ENCODE peak calls at places on chromosome 11, in six cellular contexts. One of them, this sample, is unnamed.

GRCh38 chr11:64534391-64534801 is 56.6 kb upstream of the SLC22A12 start:
- DNase-seq in MCF 10A: no peak
- DNase-seq in heart right ventricle: no peak
- DNase-seq in HFFc6: no peak
- DNase-seq in fibroblast of mammary gland: no peak
- DNase-seq in dorsolateral prefrontal cortex: no peak
- DNase-seq in this sample: no peak

GRCh38 chr11:131694526-131695424 is 324.4 kb downstream of the NTM start:
- DNase-seq in MCF 10A: peak; percentile 5
- DNase-seq in heart right ventricle: peak; percentile 85
- DNase-seq in HFFc6: peak; percentile 57
- DNase-seq in fibroblast of mammary gland: peak; percentile 72
- DNase-seq in dorsolateral prefrontal cortex: peak; percentile 89
- DNase-seq in this sample: peak; percentile 76

GRCh38 chr11:9716275-9717039 is 52.6 kb downstream of the SWAP70 start:
- DNase-seq in MCF 10A: peak; percentile 63
- DNase-seq in heart right ventricle: no peak
- DNase-seq in HFFc6: peak; percentile 49
- DNase-seq in fibroblast of mammary gland: peak; percentile 89
- DNase-seq in dorsolateral prefrontal cortex: no peak
- DNase-seq in this sample: no peak

GRCh38 chr11:132245558-132246385 is 875.4 kb downstream of the NTM start:
- DNase-seq in MCF 10A: no peak
- DNase-seq in heart right ventricle: no peak
- DNase-seq in HFFc6: no peak
- DNase-seq in fibroblast of mammary gland: no peak
- DNase-seq in dorsolateral prefrontal cortex: no peak
- DNase-seq in this sample: peak; percentile 58

GRCh38 chr11:19727246-19727645 is 14.6 kb downstream of the NAV2 start:
- DNase-seq in MCF 10A: peak; percentile 71
- DNase-seq in heart right ventricle: no peak
- DNase-seq in HFFc6: no peak
- DNase-seq in fibroblast of mammary gland: peak; percentile 79
- DNase-seq in dorsolateral prefrontal cortex: no peak
- DNase-seq in this sample: no peak

GRCh38 chr11:71131861-71132260 is 120.5 kb downstream of the SHANK2 start:
- DNase-seq in MCF 10A: no peak
- DNase-seq in heart right ventricle: no peak
- DNase-seq in HFFc6: no peak
- DNase-seq in fibroblast of mammary gland: no peak
- DNase-seq in dorsolateral prefrontal cortex: no peak
- DNase-seq in this sample: peak; percentile 46

GRCh38 chr11:45289369-45289768 is 3.2 kb upstream of the SYT13 start:
- DNase-seq in MCF 10A: peak; percentile 63
- DNase-seq in heart right ventricle: no peak
- DNase-seq in HFFc6: peak; percentile 62
- DNase-seq in fibroblast of mammary gland: peak; percentile 83
- DNase-seq in dorsolateral prefrontal cortex: no peak
- DNase-seq in this sample: no peak

GRCh38 chr11:48172818-48173609 is 43.6 kb upstream of the OR4B1 start:
- DNase-seq in MCF 10A: peak; percentile 62
- DNase-seq in heart right ventricle: peak; percentile 60
- DNase-seq in HFFc6: peak; percentile 43
- DNase-seq in fibroblast of mammary gland: peak; percentile 61
- DNase-seq in dorsolateral prefrontal cortex: peak; percentile 79
- DNase-seq in this sample: peak; percentile 62

GRCh38 chr11:76591416-76591815 is 79.1 kb downstream of the LRRC32 start:
- DNase-seq in MCF 10A: no peak
- DNase-seq in heart right ventricle: no peak
- DNase-seq in HFFc6: no peak
- DNase-seq in fibroblast of mammary gland: no peak
- DNase-seq in dorsolateral prefrontal cortex: no peak
- DNase-seq in this sample: no peak

GRCh38 chr11:113345978-113346377 is 31.6 kb downstream of the TTC12 start:
- DNase-seq in MCF 10A: peak; percentile 69
- DNase-seq in heart right ventricle: no peak
- DNase-seq in HFFc6: no peak
- DNase-seq in fibroblast of mammary gland: no peak
- DNase-seq in dorsolateral prefrontal cortex: no peak
- DNase-seq in this sample: no peak

GRCh38 chr11:86370922-86371614 is 3.6 kb upstream of the CCDC81 start:
- DNase-seq in MCF 10A: no peak
- DNase-seq in heart right ventricle: no peak
- DNase-seq in HFFc6: peak; percentile 63
- DNase-seq in fibroblast of mammary gland: peak; percentile 67
- DNase-seq in dorsolateral prefrontal cortex: no peak
- DNase-seq in this sample: no peak

GRCh38 chr11:79220171-79220570 is 220.7 kb downstream of the TENM4 start:
- DNase-seq in MCF 10A: no peak
- DNase-seq in heart right ventricle: no peak
- DNase-seq in HFFc6: no peak
- DNase-seq in fibroblast of mammary gland: peak; percentile 36
- DNase-seq in dorsolateral prefrontal cortex: no peak
- DNase-seq in this sample: no peak

GRCh38 chr11:34432822-34433221 is 5.9 kb upstream of the CAT start:
- DNase-seq in MCF 10A: no peak
- DNase-seq in heart right ventricle: no peak
- DNase-seq in HFFc6: no peak
- DNase-seq in fibroblast of mammary gland: no peak
- DNase-seq in dorsolateral prefrontal cortex: no peak
- DNase-seq in this sample: no peak

GRCh38 chr11:86687083-86687799 is 14.8 kb upstream of the ME3 start:
- DNase-seq in MCF 10A: no peak
- DNase-seq in heart right ventricle: no peak
- DNase-seq in HFFc6: no peak
- DNase-seq in fibroblast of mammary gland: no peak
- DNase-seq in dorsolateral prefrontal cortex: no peak
- DNase-seq in this sample: no peak

GRCh38 chr11:122209619-122210377 is 93.8 kb upstream of the BLID start:
- DNase-seq in MCF 10A: peak; percentile 95
- DNase-seq in heart right ventricle: no peak
- DNase-seq in HFFc6: peak; percentile 73
- DNase-seq in fibroblast of mammary gland: peak; percentile 95
- DNase-seq in dorsolateral prefrontal cortex: no peak
- DNase-seq in this sample: peak; percentile 42

GRCh38 chr11:123091541-123091940 is 29.6 kb upstream of the HSPA8 start:
- DNase-seq in MCF 10A: no peak
- DNase-seq in heart right ventricle: no peak
- DNase-seq in HFFc6: no peak
- DNase-seq in fibroblast of mammary gland: no peak
- DNase-seq in dorsolateral prefrontal cortex: no peak
- DNase-seq in this sample: no peak

GRCh38 chr11:94134651-94135512 is 6.2 kb downstream of the PANX1 start:
- DNase-seq in MCF 10A: peak; percentile 87
- DNase-seq in heart right ventricle: peak; percentile 61
- DNase-seq in HFFc6: peak; percentile 90
- DNase-seq in fibroblast of mammary gland: peak; percentile 93
- DNase-seq in dorsolateral prefrontal cortex: peak; percentile 64
- DNase-seq in this sample: peak; percentile 58

GRCh38 chr11:100619484-100619883 is 67.6 kb upstream of the ARHGAP42 start:
- DNase-seq in MCF 10A: no peak
- DNase-seq in heart right ventricle: no peak
- DNase-seq in HFFc6: no peak
- DNase-seq in fibroblast of mammary gland: peak; percentile 20
- DNase-seq in dorsolateral prefrontal cortex: no peak
- DNase-seq in this sample: no peak

GRCh38 chr11:108906329-108906728 is 241.5 kb downstream of the DDX10 start:
- DNase-seq in MCF 10A: peak; percentile 80
- DNase-seq in heart right ventricle: no peak
- DNase-seq in HFFc6: peak; percentile 80
- DNase-seq in fibroblast of mammary gland: peak; percentile 92
- DNase-seq in dorsolateral prefrontal cortex: no peak
- DNase-seq in this sample: no peak

GRCh38 chr11:76658231-76658630 is 12.3 kb downstream of the LRRC32 start:
- DNase-seq in MCF 10A: no peak
- DNase-seq in heart right ventricle: no peak
- DNase-seq in HFFc6: no peak
- DNase-seq in fibroblast of mammary gland: no peak
- DNase-seq in dorsolateral prefrontal cortex: no peak
- DNase-seq in this sample: no peak

GRCh38 chr11:113632981-113633380 is 73.1 kb downstream of the TMPRSS5 start:
- DNase-seq in MCF 10A: peak; percentile 6
- DNase-seq in heart right ventricle: no peak
- DNase-seq in HFFc6: no peak
- DNase-seq in fibroblast of mammary gland: peak; percentile 25
- DNase-seq in dorsolateral prefrontal cortex: no peak
- DNase-seq in this sample: no peak

GRCh38 chr11:16928052-16928451 is 86.2 kb downstream of the PLEKHA7 start:
- DNase-seq in MCF 10A: no peak
- DNase-seq in heart right ventricle: no peak
- DNase-seq in HFFc6: no peak
- DNase-seq in fibroblast of mammary gland: no peak
- DNase-seq in dorsolateral prefrontal cortex: no peak
- DNase-seq in this sample: no peak

GRCh38 chr11:128902515-128903066 is 11.4 kb downstream of the KCNJ5 start:
- DNase-seq in MCF 10A: no peak
- DNase-seq in heart right ventricle: no peak
- DNase-seq in HFFc6: peak; percentile 67
- DNase-seq in fibroblast of mammary gland: peak; percentile 64
- DNase-seq in dorsolateral prefrontal cortex: no peak
- DNase-seq in this sample: no peak

GRCh38 chr11:121887564-121887963 is 228.5 kb downstream of the BLID start:
- DNase-seq in MCF 10A: no peak
- DNase-seq in heart right ventricle: no peak
- DNase-seq in HFFc6: no peak
- DNase-seq in fibroblast of mammary gland: no peak
- DNase-seq in dorsolateral prefrontal cortex: no peak
- DNase-seq in this sample: no peak

GRCh38 chr11:93517611-93518010 is 25.6 kb downstream of the SMCO4 start:
- DNase-seq in MCF 10A: no peak
- DNase-seq in heart right ventricle: no peak
- DNase-seq in HFFc6: no peak
- DNase-seq in fibroblast of mammary gland: no peak
- DNase-seq in dorsolateral prefrontal cortex: no peak
- DNase-seq in this sample: no peak

GRCh38 chr11:128453444-128454336 is 133.7 kb downstream of the ETS1 start:
- DNase-seq in MCF 10A: peak; percentile 76
- DNase-seq in heart right ventricle: peak; percentile 41
- DNase-seq in HFFc6: peak; percentile 95
- DNase-seq in fibroblast of mammary gland: peak; percentile 99
- DNase-seq in dorsolateral prefrontal cortex: peak; percentile 72
- DNase-seq in this sample: no peak

GRCh38 chr11:69351460-69351859 is 57.5 kb downstream of the MYEOV start:
- DNase-seq in MCF 10A: no peak
- DNase-seq in heart right ventricle: no peak
- DNase-seq in HFFc6: peak; percentile 67
- DNase-seq in fibroblast of mammary gland: peak; percentile 65
- DNase-seq in dorsolateral prefrontal cortex: no peak
- DNase-seq in this sample: no peak

GRCh38 chr11:75734491-75735180 is 17.0 kb downstream of the MOGAT2 start:
- DNase-seq in MCF 10A: no peak
- DNase-seq in heart right ventricle: no peak
- DNase-seq in HFFc6: no peak
- DNase-seq in fibroblast of mammary gland: peak; percentile 14
- DNase-seq in dorsolateral prefrontal cortex: no peak
- DNase-seq in this sample: no peak

GRCh38 chr11:118918686-118919280 is 6.9 kb downstream of the BCL9L start:
- DNase-seq in MCF 10A: no peak
- DNase-seq in heart right ventricle: no peak
- DNase-seq in HFFc6: no peak
- DNase-seq in fibroblast of mammary gland: peak; percentile 54
- DNase-seq in dorsolateral prefrontal cortex: no peak
- DNase-seq in this sample: peak; percentile 81

DNA sequence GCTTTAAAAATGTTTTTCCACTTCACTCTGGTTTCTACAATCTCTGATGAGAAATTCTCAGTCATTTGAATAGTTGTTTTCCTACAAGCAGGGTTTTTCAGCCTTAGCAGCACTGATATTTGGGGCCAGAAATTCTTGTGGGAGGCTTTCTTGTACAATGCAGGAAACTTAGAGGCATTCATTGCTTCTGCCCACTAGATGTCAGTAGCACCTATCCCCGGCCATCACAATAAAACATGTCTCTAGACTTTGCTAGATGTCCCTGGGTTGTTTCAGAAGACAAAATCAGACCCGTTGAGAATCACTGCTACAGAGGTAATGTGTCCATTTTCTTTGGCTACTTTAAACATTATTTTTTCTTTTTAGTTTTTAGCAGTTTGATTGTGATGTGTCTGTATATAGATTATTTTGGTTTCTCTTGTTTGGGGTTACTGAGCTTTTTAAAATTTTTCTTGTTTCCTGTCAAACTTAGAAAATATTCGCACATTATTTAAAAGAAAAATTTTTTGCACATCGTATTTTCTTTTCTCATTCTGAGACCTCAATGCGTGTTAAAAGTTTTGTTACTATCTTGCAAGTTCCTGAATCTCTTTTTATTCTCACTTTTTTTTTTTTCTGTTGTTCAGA is 60.8 kb upstream of the CCDC179 start:
- DNase-seq in MCF 10A: peak; percentile 51
- DNase-seq in heart right ventricle: no peak
- DNase-seq in HFFc6: peak; percentile 40
- DNase-seq in fibroblast of mammary gland: peak; percentile 43
- DNase-seq in dorsolateral prefrontal cortex: no peak
- DNase-seq in this sample: no peak
- TF ChIP-seq CTCF in MCF 10A: peak; percentile 31
- TF ChIP-seq CTCF in heart right ventricle: peak; percentile 56
- TF ChIP-seq CTCF in HFFc6: peak; percentile 82
- TF ChIP-seq CTCF in fibroblast of mammary gland: peak; percentile 81
- TF ChIP-seq CTCF in dorsolateral prefrontal cortex: peak; percentile 34
- TF ChIP-seq CTCF in this sample: no peak

GRCh38 chr11:13486926-13487660 is 8.7 kb downstream of the PTH start:
- DNase-seq in MCF 10A: no peak
- DNase-seq in heart right ventricle: peak; percentile 72
- DNase-seq in HFFc6: no peak
- DNase-seq in fibroblast of mammary gland: peak; percentile 9
- DNase-seq in dorsolateral prefrontal cortex: no peak
- DNase-seq in this sample: peak; percentile 87
- TF ChIP-seq CTCF in MCF 10A: no peak
- TF ChIP-seq CTCF in heart right ventricle: peak; percentile 54
- TF ChIP-seq CTCF in HFFc6: peak; percentile 51
- TF ChIP-seq CTCF in fibroblast of mammary gland: peak; percentile 12
- TF ChIP-seq CTCF in dorsolateral prefrontal cortex: no peak
- TF ChIP-seq CTCF in this sample: peak; percentile 16

DNA sequence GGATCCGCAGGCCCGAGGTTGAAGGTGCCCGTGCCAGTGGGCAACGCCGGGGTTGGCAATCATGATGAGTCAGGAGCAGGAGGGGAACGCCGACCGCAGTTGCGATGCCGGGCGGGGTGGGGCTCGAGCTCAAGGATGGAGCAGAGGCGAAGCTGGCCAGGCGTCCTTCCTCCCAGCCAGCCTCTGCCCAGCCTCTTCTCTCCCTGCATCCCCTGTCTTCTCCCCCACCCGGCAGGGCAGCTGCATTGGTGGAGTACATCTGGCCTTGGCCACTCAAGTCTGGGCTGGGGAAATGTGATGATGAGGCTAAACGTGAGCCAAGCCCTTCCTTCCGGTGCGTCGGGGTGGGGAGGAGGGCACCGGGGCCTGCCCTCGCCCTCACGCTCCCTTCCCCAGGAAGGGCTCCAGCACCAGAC is 3.9 kb downstream of the IFITM10 start:
- DNase-seq in MCF 10A: peak; percentile 53
- DNase-seq in heart right ventricle: peak; percentile 32
- DNase-seq in HFFc6: no peak
- DNase-seq in fibroblast of mammary gland: no peak
- DNase-seq in dorsolateral prefrontal cortex: no peak
- DNase-seq in this sample: peak; percentile 84
- TF ChIP-seq CTCF in MCF 10A: no peak
- TF ChIP-seq CTCF in heart right ventricle: no peak
- TF ChIP-seq CTCF in HFFc6: no peak
- TF ChIP-seq CTCF in fibroblast of mammary gland: no peak
- TF ChIP-seq CTCF in dorsolateral prefrontal cortex: no peak
- TF ChIP-seq CTCF in this sample: no peak

GRCh38 chr11:63512816-63513215 is 6.9 kb downstream of the LGALS12 start:
- DNase-seq in MCF 10A: no peak
- DNase-seq in heart right ventricle: no peak
- DNase-seq in HFFc6: no peak
- DNase-seq in fibroblast of mammary gland: no peak
- DNase-seq in dorsolateral prefrontal cortex: no peak
- DNase-seq in this sample: no peak
- TF ChIP-seq CTCF in MCF 10A: no peak
- TF ChIP-seq CTCF in heart right ventricle: no peak
- TF ChIP-seq CTCF in HFFc6: no peak
- TF ChIP-seq CTCF in fibroblast of mammary gland: no peak
- TF ChIP-seq CTCF in dorsolateral prefrontal cortex: no peak
- TF ChIP-seq CTCF in this sample: no peak

This sample was measured in upper lobe of left lung.